ENCODE peak calls at places on chromosomes 7 and 10, in eight cellular contexts. P is H1, K is uterus, O is GM10248, U is H9, V is tibial artery, Q is HL-60, I is HFFc6. N is an unnamed sample.

GRCh38 chr10:119028900-119029612 is 458 bp upstream of the NANOS1 start:
- DNase-seq in P (peak), K (peak), O (peak), U (peak), V (peak), Q (peak), I (peak), N (peak)

GRCh38 chr10:125802131-125802530 is 20.9 kb downstream of the UROS start:
- DNase-seq in P (no peak), K (no peak), O (no peak), U (no peak), V (no peak), Q (no peak), I (no peak), N (no peak)

GRCh38 chr10:31032515-31033132 is 959 bp upstream of the ZNF438 start:
- DNase-seq in P (no peak), K (no peak), O (no peak), U (no peak), V (no peak), Q (no peak), I (no peak), N (peak)

GRCh38 chr10:76942556-76943416 is 694.8 kb downstream of the KCNMA1 start:
- DNase-seq in P (no peak), K (no peak), O (no peak), U (no peak), V (no peak), Q (no peak), I (peak), N (no peak)

GRCh38 chr10:121624778-121625330 is 26.6 kb upstream of the FGFR2 start:
- DNase-seq in P (no peak), K (no peak), O (no peak), U (no peak), V (no peak), Q (no peak), I (no peak), N (no peak)

GRCh38 chr7:76011437-76011836 is 17.0 kb upstream of the TMEM120A start:
- DNase-seq in P (no peak), K (no peak), O (no peak), U (no peak), V (peak), Q (no peak), I (peak), N (peak)

GRCh38 chr10:69359089-69360025 is 57.4 kb downstream of the TACR2 start:
- DNase-seq in P (no peak), K (no peak), O (no peak), U (no peak), V (no peak), Q (peak), I (no peak), N (no peak)

GRCh38 chr10:56135806-56136205 is 225.3 kb downstream of the ZWINT start:
- DNase-seq in P (no peak), K (no peak), O (no peak), U (no peak), V (no peak), Q (no peak), I (no peak), N (no peak)

GRCh38 chr7:123674399-123675091 is 18.9 kb downstream of the LMOD2 start:
- DNase-seq in P (no peak), K (no peak), O (no peak), U (no peak), V (no peak), Q (no peak), I (peak), N (no peak)

GRCh38 chr10:34024708-34025425 is 690.4 kb upstream of the NRP1 start:
- DNase-seq in P (peak), K (no peak), O (no peak), U (peak), V (no peak), Q (no peak), I (no peak), N (no peak)
- TF ChIP-seq CTCF in P (no peak), K (no peak), O (no peak), U (peak), V (no peak), Q (no peak), I (peak), N (no peak)

DNA sequence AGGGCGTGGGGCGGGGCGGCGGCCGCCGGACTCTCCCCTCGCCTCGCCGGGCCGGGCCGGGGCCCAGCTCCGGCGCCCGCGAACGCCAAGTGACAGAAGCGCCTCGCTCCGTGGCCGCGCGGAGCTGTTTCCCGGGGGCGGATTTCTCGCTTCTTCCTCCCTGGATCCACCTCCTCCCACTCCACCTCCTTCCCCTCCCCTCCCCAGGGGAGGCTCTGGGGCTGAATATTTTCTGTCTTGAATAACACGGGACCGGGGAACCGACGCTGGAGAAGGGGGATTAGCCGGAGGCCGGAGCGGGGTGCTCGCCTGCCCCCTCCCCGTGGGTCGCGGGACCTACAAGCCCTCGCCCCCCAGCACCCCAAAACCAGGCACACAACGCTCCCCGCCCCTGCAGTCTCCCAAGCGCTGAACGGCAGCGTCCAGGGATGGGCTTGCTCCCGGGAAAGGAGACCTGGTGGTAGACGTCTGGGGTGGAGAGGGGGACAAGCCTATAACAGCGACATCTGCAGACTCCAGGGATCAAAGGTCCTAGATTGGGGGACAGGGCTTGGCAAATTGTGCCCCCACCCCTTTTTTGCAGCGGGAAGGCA is at the start of gene ARHGAP21:
- DNase-seq in P (peak), K (peak), O (peak), U (peak), V (peak), Q (no peak), I (peak), N (peak)
- TF ChIP-seq CTCF in P (no peak), K (no peak), O (no peak), U (peak), V (no peak), Q (no peak), I (peak), N (no peak)

GRCh38 chr7:2146676-2147472 is 85.9 kb downstream of the MAD1L1 start:
- DNase-seq in P (no peak), K (no peak), O (no peak), U (no peak), V (no peak), Q (no peak), I (no peak), N (no peak)

GRCh38 chr7:2149672-2150444 is 82.9 kb downstream of the MAD1L1 start:
- DNase-seq in P (no peak), K (no peak), O (no peak), U (no peak), V (no peak), Q (no peak), I (no peak), N (no peak)

GRCh38 chr7:2148814-2149213 is 83.9 kb downstream of the MAD1L1 start:
- DNase-seq in P (no peak), K (no peak), O (no peak), U (no peak), V (no peak), Q (no peak), I (no peak), N (no peak)

GRCh38 chr7:2145835-2146580 is 86.7 kb downstream of the MAD1L1 start:
- DNase-seq in P (no peak), K (no peak), O (no peak), U (no peak), V (no peak), Q (no peak), I (no peak), N (no peak)

GRCh38 chr7:2148189-2148588 is 84.6 kb downstream of the MAD1L1 start:
- DNase-seq in P (no peak), K (no peak), O (no peak), U (no peak), V (no peak), Q (no peak), I (no peak), N (no peak)
- TF ChIP-seq CTCF in P (peak), K (no peak), O (no peak), U (peak), V (no peak), Q (no peak), I (peak), N (no peak)

GRCh38 chr10:34116220-34116623 is 698.9 kb downstream of the PARD3 start:
- DNase-seq in P (peak), K (no peak), O (no peak), U (no peak), V (no peak), Q (no peak), I (no peak), N (no peak)
- TF ChIP-seq CTCF in P (no peak), K (no peak), O (no peak), U (no peak), V (no peak), Q (no peak), I (no peak), N (no peak)

GRCh38 chr10:83541096-83541495 is 598.2 kb upstream of the GHITM start:
- DNase-seq in P (no peak), K (no peak), O (no peak), U (no peak), V (no peak), Q (no peak), I (no peak), N (no peak)
- TF ChIP-seq CTCF in P (no peak), K (no peak), O (no peak), U (no peak), V (no peak), Q (no peak), I (no peak), N (no peak)